ENCODE peak calls at places on chromosomes 2 and 18, in five cellular contexts. N, E, Y, S and C are unnamed samples.

GRCh38 chr2:170553748-170554147 is 161.4 kb upstream of the SP5 start:
- ATAC-seq in Y (no peak), E (no peak), S (no peak), N (no peak), C (no peak)

GRCh38 chr2:4258563-4258962 is 555.2 kb downstream of the DCDC2C start:
- ATAC-seq in S (no peak), Y (no peak), E (no peak), N (no peak), C (no peak)

GRCh38 chr18:3114456-3114855 is 101.5 kb upstream of the LPIN2 start:
- ATAC-seq in E (no peak), N (no peak), S (no peak), Y (no peak), C (no peak)

GRCh38 chr18:11553098-11553940 is 56.1 kb upstream of the SLC35G4 start:
- ATAC-seq in E (peak; percentile 88), N (peak; percentile 74), Y (peak; percentile 68), S (peak; percentile 44), C (peak; percentile 53)

GRCh38 chr2:240529344-240529999 is 28.3 kb downstream of the ANKMY1 start:
- ATAC-seq in N (no peak), Y (no peak), E (no peak), S (no peak), C (no peak)

GRCh38 chr2:137525644-137526190 is 438.6 kb upstream of the HNMT start:
- ATAC-seq in E (no peak), N (no peak), Y (no peak), S (no peak), C (peak; percentile 17)

GRCh38 chr18:49021433-49022129 is 70.8 kb upstream of the SMAD7 start:
- ATAC-seq in Y (peak; percentile 60), S (no peak), N (peak; percentile 89), E (peak; percentile 94), C (peak; percentile 57)

GRCh38 chr2:205292665-205293295 is 389.5 kb upstream of the NRP2 start:
- ATAC-seq in Y (no peak), S (no peak), N (no peak), E (no peak), C (no peak)

GRCh38 chr2:38125007-38125406 is 49.1 kb upstream of the CYP1B1 start:
- ATAC-seq in E (no peak), N (no peak), Y (no peak), S (no peak), C (no peak)

GRCh38 chr2:238644095-238645081 is 203.5 kb upstream of the TWIST2 start:
- ATAC-seq in Y (no peak), E (no peak), S (no peak), N (peak; percentile 91), C (peak; percentile 35)

GRCh38 chr18:34957119-34957863 is 83.9 kb upstream of the MAPRE2 start:
- ATAC-seq in N (no peak), Y (no peak), E (no peak), S (no peak), C (no peak)

GRCh38 chr2:56811401-56811800 is 627.6 kb downstream of the CCDC85A start:
- ATAC-seq in Y (no peak), S (no peak), N (no peak), E (no peak), C (no peak)

GRCh38 chr2:234913208-234913626 is 38.6 kb upstream of the SH3BP4 start:
- ATAC-seq in S (no peak), E (no peak), N (no peak), Y (no peak), C (no peak)

GRCh38 chr2:218582085-218582484 is 13.4 kb downstream of the CNOT9 start:
- ATAC-seq in N (peak; percentile 99), Y (no peak), S (no peak), E (no peak), C (peak; percentile 100)

GRCh38 chr2:72386288-72386687 is 238.6 kb upstream of the CYP26B1 start:
- ATAC-seq in E (no peak), Y (no peak), S (no peak), N (no peak), C (no peak)

GRCh38 chr2:233470007-233470687 is 96.4 kb downstream of the USP40 start:
- ATAC-seq in S (no peak), N (no peak), Y (peak; percentile 82), E (peak; percentile 77), C (no peak)

GRCh38 chr2:85275984-85276540 is 51.7 kb downstream of the TGOLN2 start:
- ATAC-seq in N (no peak), S (no peak), Y (no peak), E (peak; percentile 27), C (no peak)

GRCh38 chr2:10538224-10538894 is 90.2 kb upstream of the ODC1 start:
- ATAC-seq in E (no peak), N (peak; percentile 67), Y (no peak), S (no peak), C (peak; percentile 77)

GRCh38 chr2:94985636-94986035 is 39.9 kb upstream of the MAL start:
- ATAC-seq in N (no peak), Y (no peak), E (no peak), S (no peak), C (no peak)

GRCh38 chr2:88811681-88812080 is 120.2 kb downstream of the RPIA start:
- ATAC-seq in S (no peak), Y (no peak), E (no peak), N (no peak), C (no peak)

GRCh38 chr2:168583064-168583709 is 127.1 kb downstream of the CERS6 start:
- ATAC-seq in E (no peak), N (peak; percentile 67), S (peak; percentile 42), Y (peak; percentile 15), C (no peak)

GRCh38 chr2:237591021-237591370 is 462 bp upstream of the RAB17 start:
- ATAC-seq in Y (no peak), E (no peak), N (no peak), S (no peak), C (no peak)

GRCh38 chr2:111186123-111186715 is 65.5 kb downstream of the BCL2L11 start:
- ATAC-seq in Y (no peak), S (no peak), E (peak; percentile 37), N (no peak), C (no peak)

GRCh38 chr2:168703926-168704325 is 98.5 kb upstream of the NOSTRIN start:
- ATAC-seq in Y (no peak), E (peak; percentile 53), S (no peak), N (no peak), C (no peak)

GRCh38 chr2:141582213-141582612 is 548.6 kb downstream of the LRP1B start:
- ATAC-seq in N (no peak), S (no peak), E (no peak), Y (peak; percentile 96), C (no peak)

GRCh38 chr18:74276609-74277008 is 15.2 kb downstream of the CYB5A start:
- ATAC-seq in E (no peak), S (no peak), N (no peak), Y (peak; percentile 48), C (no peak)

GRCh38 chr2:64672708-64673107 is 19.0 kb upstream of the SERTAD2 start:
- ATAC-seq in Y (no peak), S (no peak), E (peak; percentile 50), N (no peak), C (no peak)

GRCh38 chr18:30746224-30746623 is 296.3 kb downstream of the DSC3 start:
- ATAC-seq in E (no peak), Y (no peak), S (no peak), N (no peak), C (no peak)

GRCh38 chr18:7839548-7839947 is 272.4 kb downstream of the PTPRM start:
- ATAC-seq in Y (peak; percentile 28), E (no peak), S (no peak), N (no peak), C (no peak)

GRCh38 chr2:212348501-212348900 is 190.1 kb downstream of the ERBB4 start:
- ATAC-seq in E (no peak), S (no peak), N (no peak), Y (no peak), C (no peak)

GRCh38 chr2:223102040-223102899 is 50.3 kb downstream of the KCNE4 start:
- ATAC-seq in E (peak; percentile 58), Y (peak; percentile 47), S (no peak), N (no peak), C (no peak)

GRCh38 chr2:201831469-201831868 is 25.1 kb downstream of the CDK15 start:
- ATAC-seq in E (no peak), S (no peak), N (no peak), Y (no peak), C (no peak)

GRCh38 chr2:230899786-230900185 is 25.3 kb downstream of the GPR55 start:
- ATAC-seq in Y (no peak), N (peak; percentile 71), S (no peak), E (no peak), C (peak; percentile 83)

GRCh38 chr2:8882094-8882493 is 44.7 kb upstream of the KIDINS220 start:
- ATAC-seq in S (no peak), Y (no peak), N (no peak), E (peak; percentile 74), C (no peak)

GRCh38 chr18:76386071-76386470 is 109.0 kb downstream of the ZNF516 start:
- ATAC-seq in N (peak; percentile 42), S (no peak), E (no peak), Y (no peak), C (no peak)

GRCh38 chr2:159606287-159606686 is 10.1 kb downstream of the BAZ2B start:
- ATAC-seq in N (no peak), E (peak; percentile 19), Y (peak; percentile 5), S (no peak), C (no peak)

GRCh38 chr2:147449323-147450080 is 395.3 kb upstream of the ACVR2A start:
- ATAC-seq in E (no peak), S (peak; percentile 70), N (peak; percentile 4), Y (no peak), C (peak; percentile 75)

GRCh38 chr2:233422050-233422639 is 67.9 kb downstream of the DGKD start:
- ATAC-seq in Y (no peak), S (peak; percentile 80), N (peak; percentile 66), E (peak; percentile 62), C (peak; percentile 30)

GRCh38 chr2:41774011-41774605 is 273.7 kb upstream of the PKDCC start:
- ATAC-seq in S (no peak), E (no peak), Y (no peak), N (no peak), C (no peak)